ENCODE peak calls at places on chromosomes 7 and 10, in six cellular contexts. Z, Y, R, K, L and F are unnamed samples.

GRCh38 chr10:62671104-62671503 is 133.4 kb upstream of the ADO start:
- DNase-seq in L (no peak), Z (no peak), K (no peak), R (no peak), Y (no peak), F (no peak)

GRCh38 chr7:2313450-2314208 is 612 bp downstream of the SNX8 start:
- DNase-seq in Z (peak; percentile 29), L (no peak), K (peak; percentile 20), R (peak; percentile 33), Y (no peak), F (no peak)

GRCh38 chr10:32149257-32149955 is 93.2 kb upstream of the KIF5B start:
- DNase-seq in L (no peak), K (no peak), Y (no peak), Z (peak; percentile 66), R (peak; percentile 15), F (no peak)

GRCh38 chr10:68732651-68733050 is 11.6 kb downstream of the CCAR1 start:
- DNase-seq in L (no peak), Z (no peak), K (no peak), Y (no peak), R (no peak), F (no peak)

GRCh38 chr10:35739998-35740397 is 97.9 kb upstream of the FZD8 start:
- DNase-seq in Y (no peak), L (no peak), K (no peak), Z (peak; percentile 58), R (no peak), F (no peak)

GRCh38 chr10:97498841-97499560 is at the start of gene UBTD1:
- DNase-seq in L (peak; percentile 34), Z (peak; percentile 38), K (peak; percentile 68), Y (no peak), R (peak; percentile 56), F (peak; percentile 44)

GRCh38 chr7:144474800-144475521 is 71.5 kb upstream of the NOBOX start:
- DNase-seq in R (no peak), Y (peak; percentile 34), L (no peak), K (no peak), Z (no peak), F (no peak)

GRCh38 chr10:110410329-110411046 is 87.2 kb upstream of the DUSP5 start:
- DNase-seq in R (no peak), K (no peak), Z (peak; percentile 99), L (no peak), Y (no peak), F (no peak)

GRCh38 chr10:91104185-91105041 is 116.0 kb upstream of the PCGF5 start:
- DNase-seq in R (no peak), K (no peak), L (no peak), Y (no peak), Z (no peak), F (no peak)

GRCh38 chr10:75032119-75032518 is 79.3 kb upstream of the SAMD8 start:
- DNase-seq in K (no peak), L (no peak), Y (no peak), Z (no peak), R (no peak), F (no peak)

GRCh38 chr10:48655426-48656240 is 29.0 kb upstream of the WDFY4 start:
- DNase-seq in R (no peak), Z (peak; percentile 78), L (peak; percentile 71), K (no peak), Y (no peak), F (peak; percentile 69)